ENCODE peak calls at places on chromosomes 1 and 21, in ten cellular contexts. P is neural crest cell; M is NCI-H345; I is mucosa of gallbladder; B is NCI-H1694 treated with DMSO at 0.1 percent for 48 hours; Q is stimulated activated CD4-positive, alpha-beta T cell treated with anti-CD3 and anti-CD28 coated beads, TNF-alpha, amount 100 ng/mL, for 4 hours; O is activated CD8-positive, alpha-beta memory T cell treated with anti-CD3 and anti-CD28 coated beads for 1 hour; L is cardiac muscle cell; R is left colon; Y is progenitor cell of endocrine pancreas. W is an unnamed sample.

GRCh38 chr21:33821580-33822322 is 93.9 kb downstream of the ATP5PO start:
- DNase-seq in R (no peak), P (peak), I (no peak), B (no peak), O (no peak), M (no peak), L (peak), Y (no peak), Q (no peak), W (no peak)

GRCh38 chr1:89489037-89489729 is 35.4 kb upstream of the LRRC8B start:
- DNase-seq in M (no peak), O (no peak), Y (no peak), L (peak), P (no peak), I (no peak), Q (no peak), B (no peak), R (no peak), W (peak)

GRCh38 chr1:14919289-14919688 is 234.3 kb upstream of the TMEM51 start:
- DNase-seq in Q (no peak), O (no peak), B (no peak), L (no peak), I (no peak), R (no peak), P (no peak), M (no peak), Y (no peak), W (no peak)

GRCh38 chr1:77986810-77987209 is 7.9 kb upstream of the FUBP1 start:
- DNase-seq in L (no peak), R (no peak), B (no peak), O (no peak), M (no peak), P (no peak), I (no peak), Y (no peak), Q (no peak), W (peak)

GRCh38 chr1:64917907-64918306 is 48.4 kb downstream of the JAK1 start:
- DNase-seq in L (no peak), O (no peak), M (no peak), P (no peak), R (no peak), I (no peak), Y (no peak), Q (no peak), B (no peak), W (no peak)

GRCh38 chr1:51168266-51168845 is 66.3 kb downstream of the C1orf185 start:
- DNase-seq in M (no peak), P (no peak), B (no peak), I (no peak), R (no peak), L (peak), Q (no peak), O (no peak), Y (no peak), W (peak)

GRCh38 chr1:6727535-6727934 is 25.9 kb upstream of the DNAJC11 start:
- DNase-seq in Y (peak), M (peak), B (peak), I (peak), Q (peak), L (peak), P (peak), R (no peak), O (peak), W (peak)

GRCh38 chr21:43337901-43338655 is 88.9 kb downstream of the SIK1 start:
- DNase-seq in Y (no peak), O (no peak), P (no peak), I (no peak), M (no peak), R (no peak), B (no peak), L (no peak), Q (no peak), W (no peak)

GRCh38 chr1:212549503-212550017 is 59.0 kb upstream of the ATF3 start:
- DNase-seq in L (no peak), B (no peak), Q (no peak), M (no peak), O (no peak), I (no peak), R (no peak), P (no peak), Y (no peak), W (no peak)

GRCh38 chr21:32940079-32941014 is 85.4 kb upstream of the OLIG2 start:
- DNase-seq in O (no peak), I (peak), B (peak), Q (no peak), M (peak), P (peak), L (peak), R (no peak), Y (peak), W (peak)

GRCh38 chr1:15943515-15944307 is 32.2 kb downstream of the ZBTB17 start:
- DNase-seq in Q (no peak), P (no peak), O (no peak), B (no peak), L (no peak), Y (no peak), M (no peak), I (no peak), R (no peak), W (no peak)

GRCh38 chr1:18322353-18323032 is 158.2 kb upstream of the KLHDC7A start:
- DNase-seq in O (no peak), B (no peak), Y (no peak), Q (no peak), I (no peak), L (no peak), P (no peak), R (no peak), M (no peak), W (no peak)

W was measured in HL-60.